ENCODE peak calls at places on chromosomes 13 and 19, in six cellular contexts. P is HCT116, F is K562, D is SK-N-SH, N is HepG2, U is GM12878. E is an unnamed sample.

GRCh38 chr19:5343848-5344247 is 3.2 kb upstream of the PTPRS start:
- DNase-seq in F (no peak), N (peak), D (no peak), P (no peak), U (no peak), E (no peak)

GRCh38 chr13:104809483-104809882 is 1726.0 kb downstream of the EFNB2 start:
- DNase-seq in D (no peak), N (no peak), F (no peak), U (no peak), P (no peak), E (no peak)

GRCh38 chr13:57925250-57925649 is 293.7 kb downstream of the PCDH17 start:
- DNase-seq in F (no peak), P (no peak), D (no peak), N (no peak), U (no peak), E (no peak)

GRCh38 chr19:55452381-55453325 is 8.8 kb downstream of the ISOC2 start:
- DNase-seq in N (peak), F (peak), P (no peak), D (peak), U (no peak), E (peak)

GRCh38 chr13:60959427-60959826 is 456.2 kb downstream of the PCDH20 start:
- DNase-seq in P (no peak), N (no peak), U (no peak), F (no peak), D (no peak), E (no peak)

GRCh38 chr13:31043891-31044657 is 111.6 kb downstream of the TEX26 start:
- DNase-seq in P (peak), U (peak), N (peak), D (peak), F (peak), E (peak)

GRCh38 chr19:6030214-6030507 is 52.2 kb upstream of the RANBP3 start:
- DNase-seq in D (no peak), U (no peak), N (no peak), F (no peak), P (no peak), E (no peak)

GRCh38 chr19:49390978-49391304 is 2.9 kb downstream of the KASH5 start:
- DNase-seq in N (no peak), F (no peak), P (no peak), D (no peak), U (no peak), E (no peak)

GRCh38 chr19:35077411-35078223 is 36.1 kb downstream of the HPN start:
- DNase-seq in P (no peak), D (no peak), F (no peak), N (no peak), U (no peak), E (no peak)

GRCh38 chr19:2695288-2695866 is 7.1 kb downstream of the GNG7 start:
- DNase-seq in F (no peak), N (no peak), P (no peak), D (no peak), U (no peak), E (no peak)

GRCh38 chr13:95083758-95084157 is 217.5 kb downstream of the ABCC4 start:
- DNase-seq in N (no peak), U (no peak), D (no peak), P (no peak), F (no peak), E (no peak)

GRCh38 chr19:39407644-39408391 is 1.2 kb downstream of the ZFP36 start:
- DNase-seq in P (no peak), F (no peak), N (no peak), D (no peak), U (no peak), E (peak)

GRCh38 chr19:18225702-18226468 is at the start of gene PDE4C:
- DNase-seq in U (no peak), F (no peak), N (no peak), D (peak), P (no peak), E (no peak)

GRCh38 chr19:31286491-31286890 is 62.7 kb downstream of the TSHZ3 start:
- DNase-seq in N (no peak), F (no peak), D (no peak), U (no peak), P (no peak), E (no peak)

GRCh38 chr19:15241259-15241658 is 9.0 kb upstream of the EPHX3 start:
- DNase-seq in P (no peak), D (no peak), F (no peak), N (no peak), U (no peak), E (no peak)

GRCh38 chr19:41479757-41480191 is 36.8 kb downstream of the ERICH4 start:
- DNase-seq in D (no peak), U (no peak), N (no peak), P (no peak), F (peak), E (no peak)

GRCh38 chr13:51451467-51452390 is 1.1 kb downstream of the INTS6 start:
- DNase-seq in P (peak), N (peak), F (peak), U (no peak), D (peak), E (peak)

GRCh38 chr19:28615966-28616365 is 597.0 kb downstream of the UQCRFS1 start:
- DNase-seq in F (peak), P (no peak), D (no peak), N (no peak), U (no peak), E (no peak)

GRCh38 chr19:28612275-28612769 is 600.6 kb downstream of the UQCRFS1 start:
- DNase-seq in P (no peak), U (no peak), F (no peak), D (no peak), N (no peak), E (no peak)

GRCh38 chr19:28615546-28615916 is 597.4 kb downstream of the UQCRFS1 start:
- DNase-seq in P (no peak), U (no peak), D (no peak), N (no peak), F (no peak), E (no peak)

GRCh38 chr19:28618504-28618903 is 594.4 kb downstream of the UQCRFS1 start:
- DNase-seq in N (no peak), F (no peak), P (no peak), U (no peak), D (no peak), E (no peak)

GRCh38 chr19:28614634-28615545 is 598.1 kb downstream of the UQCRFS1 start:
- DNase-seq in F (no peak), P (no peak), N (no peak), D (no peak), U (no peak), E (no peak)
- TF ChIP-seq JUND in F (no peak), P (no peak), N (no peak), D (no peak), U (no peak), E (no peak)

GRCh38 chr19:10219678-10220077 is 11.5 kb downstream of the S1PR2 start:
- DNase-seq in N (peak), P (no peak), F (peak), U (peak), D (no peak), E (peak)
- TF ChIP-seq JUND in N (no peak), P (no peak), F (no peak), U (no peak), D (no peak), E (no peak)

GRCh38 chr13:75173457-75174356 is 308.3 kb downstream of the TBC1D4 start:
- DNase-seq in N (peak), D (no peak), U (no peak), F (no peak), P (no peak), E (no peak)

GRCh38 chr13:75175575-75175974 is 306.4 kb downstream of the TBC1D4 start:
- DNase-seq in D (no peak), F (no peak), P (no peak), U (no peak), N (no peak), E (no peak)

GRCh38 chr13:75165543-75166230 is 316.3 kb downstream of the TBC1D4 start:
- DNase-seq in U (no peak), F (no peak), N (no peak), P (no peak), D (no peak), E (no peak)

DNA sequence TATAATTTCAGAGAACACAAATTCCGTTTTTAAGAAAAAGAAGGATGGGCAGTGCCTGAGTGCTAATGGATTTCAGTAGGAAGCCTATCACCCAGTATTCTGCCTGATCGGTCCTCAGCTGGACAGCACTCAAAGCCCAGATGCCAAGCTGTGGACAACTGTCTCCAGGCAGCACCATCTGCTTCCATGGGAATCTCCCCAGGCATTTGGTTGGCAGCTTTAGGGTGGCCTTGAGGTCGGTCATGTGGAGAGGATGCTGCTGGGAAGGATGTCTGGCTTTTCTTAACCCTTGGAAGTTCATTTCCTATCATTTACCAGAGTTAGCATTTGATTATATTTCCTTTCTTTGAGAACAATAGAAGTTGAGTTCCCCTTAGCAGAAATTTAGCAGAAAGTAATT is 311.6 kb downstream of the TBC1D4 start:
- DNase-seq in D (no peak), U (no peak), P (no peak), N (no peak), F (no peak), E (no peak)
- TF ChIP-seq JUND in D (no peak), U (no peak), P (no peak), N (no peak), F (no peak), E (no peak)

GRCh38 chr19:50568321-50569022 is at the start of gene LRRC4B:
- DNase-seq in P (no peak), F (peak), D (peak), U (no peak), N (no peak), E (no peak)
- TF ChIP-seq JUND in P (no peak), F (no peak), D (no peak), U (no peak), N (no peak), E (no peak)

DNA sequence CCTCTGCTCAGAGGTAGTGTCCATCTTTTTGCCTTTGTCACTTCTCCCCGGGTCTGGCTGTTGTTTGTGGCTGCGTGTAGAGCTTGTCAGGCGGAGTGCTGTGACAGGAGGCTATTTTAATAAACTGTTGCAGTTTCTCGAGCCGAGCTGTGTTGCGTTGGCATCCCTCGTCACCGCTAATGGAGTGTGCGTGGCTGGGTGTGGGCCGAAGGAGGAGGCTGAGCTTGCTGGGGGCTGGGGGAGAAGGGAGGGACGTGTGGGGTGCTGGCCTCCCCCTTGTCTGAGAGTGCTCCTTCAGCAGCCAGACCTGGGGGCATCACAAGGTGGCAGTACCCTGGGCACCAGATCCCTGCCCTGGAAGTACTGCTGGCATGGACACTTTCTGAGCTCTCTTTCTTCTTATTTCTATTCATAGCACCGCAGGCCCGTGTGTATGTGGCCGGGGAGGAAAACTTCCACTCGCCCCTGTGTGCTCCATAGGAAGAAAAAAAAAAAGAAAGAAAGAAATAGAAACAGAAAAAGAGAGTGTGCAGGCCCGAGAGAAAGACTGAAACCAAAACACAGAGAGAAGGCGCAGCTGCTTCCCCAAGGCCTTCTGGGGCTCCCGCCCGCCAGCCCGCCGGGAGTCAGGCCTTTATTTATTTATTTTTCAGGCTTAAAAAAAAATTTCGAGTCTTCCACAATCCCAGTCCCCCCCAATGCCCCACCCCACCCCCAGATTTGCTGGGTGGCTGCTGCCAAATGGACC is 27.0 kb downstream of the NFIX start:
- DNase-seq in D (no peak), P (no peak), N (no peak), F (no peak), U (no peak), E (no peak)
- TF ChIP-seq JUND in D (no peak), P (no peak), N (no peak), F (no peak), U (no peak), E (no peak)

DNA sequence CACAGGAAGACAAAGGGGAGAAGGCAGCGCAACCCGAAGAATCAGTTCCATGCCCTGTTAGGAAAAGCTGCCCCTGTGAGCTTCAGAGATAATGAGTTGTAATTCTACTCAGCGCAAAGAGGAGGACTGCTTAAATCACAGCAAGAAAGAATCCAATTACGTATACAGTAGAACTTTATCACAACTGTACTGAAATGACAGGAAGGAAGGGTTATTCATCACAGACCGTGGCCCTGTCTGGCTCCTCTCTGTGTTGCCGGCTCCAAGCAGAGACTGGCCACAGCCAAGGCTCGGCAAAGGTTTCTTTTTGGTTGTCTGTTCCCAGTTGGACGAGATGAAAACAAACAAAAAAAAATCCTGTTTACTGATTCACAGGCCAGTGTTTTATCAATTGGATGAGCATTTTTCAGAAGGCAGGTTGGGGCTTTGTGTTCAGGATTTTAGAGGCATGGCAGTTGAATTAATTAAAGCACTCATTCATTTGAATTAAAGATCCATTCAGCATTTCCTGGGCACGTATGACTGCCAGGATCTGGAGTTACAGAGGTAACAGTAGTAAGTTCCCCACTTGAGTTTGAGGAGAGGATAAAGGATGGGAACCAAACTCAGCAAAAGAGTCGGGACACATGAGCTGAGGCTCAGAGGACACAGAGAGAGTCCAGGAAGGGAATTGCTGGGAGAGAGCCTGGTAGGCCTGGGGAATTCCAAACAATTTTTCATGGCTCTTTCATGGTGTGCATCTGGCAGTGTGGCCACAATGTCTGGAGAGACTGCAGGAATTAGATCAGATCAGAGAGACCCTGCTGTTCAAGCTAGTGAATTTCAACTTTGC is 341.0 kb downstream of the DNAJC15 start:
- DNase-seq in N (no peak), D (no peak), U (no peak), P (no peak), F (no peak), E (no peak)
- TF ChIP-seq JUND in N (no peak), D (peak), U (no peak), P (no peak), F (no peak), E (no peak)

GRCh38 chr13:47111499-47111898 is 214.6 kb upstream of the HTR2A start:
- DNase-seq in D (no peak), P (no peak), N (no peak), U (no peak), F (no peak), E (no peak)

GRCh38 chr13:47112205-47112896 is 215.5 kb upstream of the HTR2A start:
- DNase-seq in F (peak), N (no peak), U (no peak), P (no peak), D (no peak), E (no peak)

GRCh38 chr13:47114030-47114429 is 217.2 kb upstream of the HTR2A start:
- DNase-seq in N (no peak), D (no peak), F (no peak), P (no peak), U (no peak), E (no peak)

GRCh38 chr13:47110833-47111240 is 214.0 kb upstream of the HTR2A start:
- DNase-seq in N (no peak), P (no peak), D (no peak), U (no peak), F (peak), E (no peak)

GRCh38 chr13:47112900-47113299 is 216.0 kb upstream of the HTR2A start:
- DNase-seq in N (no peak), P (no peak), D (no peak), F (no peak), U (no peak), E (no peak)
- TF ChIP-seq JUND in N (no peak), P (no peak), D (no peak), F (no peak), U (no peak), E (no peak)

GRCh38 chr13:38002596-38002995 is 133.0 kb upstream of the TRPC4 start:
- DNase-seq in D (no peak), U (no peak), P (no peak), N (no peak), F (no peak), E (no peak)
- TF ChIP-seq JUND in D (no peak), U (no peak), P (no peak), N (no peak), F (no peak), E (no peak)

GRCh38 chr13:113818700-113819295 is 45.1 kb downstream of the GAS6 start:
- DNase-seq in N (no peak), D (no peak), U (no peak), F (no peak), P (no peak), E (no peak)
- TF ChIP-seq JUND in N (no peak), D (no peak), U (no peak), F (no peak), P (no peak), E (no peak)

DNA sequence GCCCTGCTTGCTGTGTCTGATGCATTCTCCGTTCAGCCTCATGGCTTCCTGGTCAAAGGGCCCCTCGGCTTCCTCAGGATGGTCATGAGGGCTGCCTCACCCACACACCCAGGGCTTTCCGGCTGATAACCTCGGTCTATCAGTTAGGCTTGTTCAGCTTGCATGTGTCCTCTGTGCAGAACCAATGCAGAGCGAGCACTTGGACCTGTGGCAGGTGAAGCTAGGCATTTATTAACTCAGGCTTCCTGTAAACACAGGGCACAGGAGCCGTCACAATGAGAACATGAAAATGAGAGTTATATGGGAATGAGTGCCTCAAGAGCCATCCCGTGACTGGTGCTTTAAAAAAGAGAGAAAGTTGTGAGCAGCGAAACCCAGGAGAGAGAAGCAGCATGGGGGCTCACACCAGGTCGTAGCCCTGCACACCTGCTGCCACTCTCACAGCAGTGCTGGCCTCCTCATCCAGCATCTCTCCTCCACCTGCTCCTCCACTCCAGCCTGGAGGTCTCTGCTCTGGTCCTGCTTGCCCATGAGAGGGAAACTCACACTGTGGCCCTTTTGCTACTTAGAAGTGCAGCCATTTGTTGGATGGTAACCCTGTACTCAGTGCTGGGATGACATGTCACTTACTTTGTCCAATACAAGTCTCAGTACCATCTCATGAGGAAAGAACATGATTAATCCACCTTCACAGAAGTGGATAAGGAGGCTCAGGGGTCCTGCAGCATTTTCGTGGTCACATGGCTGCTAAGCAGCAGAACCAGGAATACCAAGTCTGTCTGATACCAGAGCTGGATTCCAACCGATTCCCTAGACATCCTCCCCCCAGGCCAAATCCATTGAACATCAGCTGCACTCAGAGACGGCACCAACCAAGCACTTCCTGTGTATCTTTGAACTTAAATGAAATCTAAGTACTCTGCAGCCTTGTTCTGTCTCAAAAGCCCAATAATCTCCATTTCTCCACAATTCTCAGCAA is 50.5 kb upstream of the IRS2 start:
- DNase-seq in D (no peak), N (peak), P (no peak), U (peak), F (no peak), E (no peak)
- TF ChIP-seq JUND in D (no peak), N (no peak), P (no peak), U (no peak), F (no peak), E (no peak)